ENCODE peak calls at places on chromosomes 6 and 20, in five cellular contexts. Z is Peyer's patch, I is NCI-H2081, K is astrocyte of the hippocampus, O is heart right ventricle. A is an unnamed sample.

GRCh38 chr6:83086751-83087150 is 19.3 kb downstream of the DOP1A start:
- DNase-seq in Z (no peak), I (no peak), K (no peak), O (no peak), A (no peak)

GRCh38 chr6:167769408-167770190 is 57.1 kb upstream of the AFDN start:
- DNase-seq in Z (peak; percentile 30), I (no peak), K (no peak), O (no peak), A (no peak)

GRCh38 chr6:21115111-21115510 is 478.4 kb upstream of the SOX4 start:
- DNase-seq in Z (no peak), I (peak; percentile 86), K (peak; percentile 76), O (no peak), A (no peak)

GRCh38 chr6:150895898-150896632 is 30.6 kb downstream of the MTHFD1L start:
- DNase-seq in Z (no peak), I (no peak), K (no peak), O (no peak), A (no peak)

GRCh38 chr6:102562713-102563112 is 1169.2 kb downstream of the GRIK2 start:
- DNase-seq in Z (no peak), I (no peak), K (peak; percentile 2), O (no peak), A (no peak)

GRCh38 chr6:80872194-80872950 is 765.9 kb downstream of the BCKDHB start:
- DNase-seq in Z (no peak), I (peak; percentile 1), K (peak; percentile 1), O (no peak), A (no peak)

GRCh38 chr6:83517500-83517899 is 5.2 kb downstream of the PRSS35 start:
- DNase-seq in Z (no peak), I (no peak), K (no peak), O (no peak), A (no peak)

GRCh38 chr6:143441680-143442359 is 8.7 kb downstream of the ADAT2 start:
- DNase-seq in Z (no peak), I (no peak), K (peak; percentile 37), O (no peak), A (no peak)

GRCh38 chr6:157912326-157912725 is 69.3 kb upstream of the SYNJ2 start:
- DNase-seq in Z (no peak), I (no peak), K (peak; percentile 98), O (no peak), A (no peak)

GRCh38 chr6:158431036-158431435 is 118.8 kb downstream of the TULP4 start:
- DNase-seq in Z (no peak), I (no peak), K (no peak), O (no peak), A (no peak)

GRCh38 chr6:37048851-37049734 is 43.6 kb downstream of the FGD2 start:
- DNase-seq in Z (peak; percentile 89), I (no peak), K (peak; percentile 75), O (peak; percentile 39), A (peak; percentile 78)

GRCh38 chr6:112205521-112206458 is 48.6 kb downstream of the LAMA4 start:
- DNase-seq in Z (no peak), I (no peak), K (peak; percentile 94), O (no peak), A (peak; percentile 92)

GRCh38 chr6:37024665-37025337 is 19.3 kb downstream of the FGD2 start:
- DNase-seq in Z (no peak), I (no peak), K (peak; percentile 83), O (no peak), A (peak; percentile 46)

GRCh38 chr6:83417880-83418663 is 12.8 kb downstream of the ME1 start:
- DNase-seq in Z (no peak), I (no peak), K (peak; percentile 67), O (no peak), A (peak; percentile 15)

GRCh38 chr6:162612613-162613012 is 115.0 kb downstream of the PRKN start:
- DNase-seq in Z (no peak), I (no peak), K (no peak), O (no peak), A (no peak)

GRCh38 chr20:43749734-43750294 is 23.0 kb upstream of the GTSF1L start:
- DNase-seq in Z (peak; percentile 94), I (peak; percentile 23), K (peak; percentile 85), O (peak; percentile 84), A (peak; percentile 57)

GRCh38 chr6:13538084-13538483 is 36.3 kb upstream of the SIRT5 start:
- DNase-seq in Z (no peak), I (peak; percentile 11), K (peak; percentile 62), O (no peak), A (no peak)

GRCh38 chr20:62900692-62901584 is 25.4 kb downstream of the DIDO1 start:
- DNase-seq in Z (no peak), I (peak; percentile 22), K (peak; percentile 34), O (no peak), A (peak; percentile 31)

GRCh38 chr6:57305112-57305511 is 12.3 kb upstream of the PRIM2 start:
- DNase-seq in Z (no peak), I (no peak), K (no peak), O (no peak), A (no peak)

GRCh38 chr6:89375427-89375868 is 22.9 kb upstream of the UBE2J1 start:
- DNase-seq in Z (peak; percentile 91), I (peak; percentile 98), K (peak; percentile 38), O (peak; percentile 21), A (peak; percentile 50)

GRCh38 chr6:162712694-162713093 is 14.9 kb downstream of the PRKN start:
- DNase-seq in Z (no peak), I (no peak), K (no peak), O (no peak), A (no peak)

GRCh38 chr20:48766205-48766604 is 61.6 kb downstream of the PREX1 start:
- DNase-seq in Z (no peak), I (no peak), K (no peak), O (no peak), A (no peak)

GRCh38 chr6:111973897-111974639 is 79.8 kb upstream of the CCN6 start:
- DNase-seq in Z (no peak), I (no peak), K (peak; percentile 52), O (no peak), A (no peak)

GRCh38 chr6:129853996-129854711 is 7.0 kb downstream of the TMEM244 start:
- DNase-seq in Z (no peak), I (peak; percentile 31), K (peak; percentile 52), O (no peak), A (peak; percentile 29)

GRCh38 chr20:33176101-33176500 is 8.1 kb downstream of the BPIFA2 start:
- DNase-seq in Z (no peak), I (no peak), K (no peak), O (no peak), A (no peak)

GRCh38 chr20:21518292-21518991 is 4.6 kb upstream of the NKX2-2 start:
- DNase-seq in Z (no peak), I (no peak), K (no peak), O (no peak), A (no peak)

GRCh38 chr6:149567194-149567586 is 1.0 kb downstream of the GINM1 start:
- DNase-seq in Z (no peak), I (no peak), K (no peak), O (no peak), A (no peak)

GRCh38 chr20:21981179-21981578 is 275.7 kb downstream of the PAX1 start:
- DNase-seq in Z (no peak), I (no peak), K (no peak), O (no peak), A (peak; percentile 26)

GRCh38 chr20:35307666-35308653 is 15.7 kb upstream of the FAM83C start:
- DNase-seq in Z (no peak), I (peak; percentile 79), K (peak; percentile 95), O (peak; percentile 78), A (peak; percentile 78)

A was measured in Caki2.